ENCODE peak calls at places on chromosomes 4 and X, in six cellular contexts. G, X, R, W, U and D are unnamed samples.

GRCh38 chr4:108010167-108010566 is 20.5 kb downstream of the HADH start:
- DNase-seq in G (no peak), X (no peak), R (peak), W (no peak), U (no peak), D (no peak)

GRCh38 chrX:12930150-12930549 is 23.7 kb downstream of the TLR8 start:
- DNase-seq in G (no peak), X (no peak), R (no peak), W (no peak), U (no peak), D (no peak)

GRCh38 chr4:30103455-30103854 is 616.7 kb upstream of the PCDH7 start:
- DNase-seq in G (no peak), X (no peak), R (peak), W (no peak), U (no peak), D (no peak)

GRCh38 chr4:2827874-2828751 is 15.5 kb upstream of the ADD1 start:
- DNase-seq in G (no peak), X (no peak), R (no peak), W (no peak), U (no peak), D (peak)

GRCh38 chrX:22171287-22172060 is 101.2 kb upstream of the CBLL2 start:
- DNase-seq in G (no peak), X (no peak), R (no peak), W (no peak), U (no peak), D (no peak)

GRCh38 chr4:1512081-1512737 is 106.0 kb upstream of the NKX1-1 start:
- DNase-seq in G (no peak), X (no peak), R (no peak), W (no peak), U (no peak), D (no peak)

GRCh38 chr4:7217039-7217438 is 24.7 kb downstream of the SORCS2 start:
- DNase-seq in G (no peak), X (no peak), R (no peak), W (no peak), U (no peak), D (no peak)

GRCh38 chr4:17512973-17513665 is 1.2 kb upstream of the QDPR start:
- DNase-seq in G (no peak), X (no peak), R (no peak), W (no peak), U (no peak), D (no peak)

GRCh38 chrX:10189317-10190268 is 32.8 kb downstream of the CLCN4 start:
- DNase-seq in G (peak), X (peak), R (peak), W (peak), U (no peak), D (peak)

GRCh38 chrX:133544105-133544504 is 128.8 kb upstream of the GPC4 start:
- DNase-seq in G (peak), X (no peak), R (peak), W (no peak), U (no peak), D (no peak)

GRCh38 chr4:25662306-25662705 is 6.7 kb downstream of the SLC34A2 start:
- DNase-seq in G (no peak), X (no peak), R (no peak), W (no peak), U (no peak), D (no peak)

GRCh38 chr4:188976644-188977115 is 837.4 kb downstream of the TRIML1 start:
- DNase-seq in G (peak), X (no peak), R (peak), W (no peak), U (no peak), D (no peak)

GRCh38 chr4:176034498-176034897 is 31.1 kb upstream of the WDR17 start:
- DNase-seq in G (no peak), X (no peak), R (peak), W (no peak), U (no peak), D (no peak)